ENCODE peak calls at places on chromosomes 13 and 19, in six cellular contexts. N, T, E, W, P and H are unnamed samples.

GRCh38 chr13:33032037-33032625 is 15.9 kb downstream of the KL start:
- DNase-seq in N (no peak), T (no peak), E (no peak), W (no peak), P (no peak), H (no peak)

GRCh38 chr19:48325265-48325910 is at the start of gene EMP3:
- DNase-seq in N (peak; percentile 92), T (peak; percentile 78), E (peak; percentile 98), W (peak; percentile 94), P (peak; percentile 85), H (peak; percentile 50)

GRCh38 chr19:40389404-40390083 is 437 bp downstream of the HIPK4 start:
- DNase-seq in N (no peak), T (no peak), E (no peak), W (no peak), P (no peak), H (no peak)

GRCh38 chr13:21673592-21674270 is 2.9 kb downstream of the FGF9 start:
- DNase-seq in N (peak; percentile 23), T (no peak), E (peak; percentile 32), W (peak; percentile 29), P (peak; percentile 53), H (no peak)

GRCh38 chr19:45075215-45076028 is 856 bp downstream of the ZNF296 start:
- DNase-seq in N (peak; percentile 11), T (peak; percentile 81), E (no peak), W (no peak), P (peak; percentile 53), H (peak; percentile 76)

GRCh38 chr13:108996430-108996829 is 367.0 kb downstream of the MYO16 start:
- DNase-seq in N (no peak), T (no peak), E (no peak), W (no peak), P (no peak), H (no peak)

GRCh38 chr13:111251646-111252448 is 68.6 kb upstream of the TEX29 start:
- DNase-seq in N (no peak), T (no peak), E (no peak), W (peak; percentile 18), P (no peak), H (no peak)

GRCh38 chr19:39823693-39824092 is 10.3 kb downstream of the DYRK1B start:
- DNase-seq in N (no peak), T (no peak), E (no peak), W (no peak), P (no peak), H (no peak)